ENCODE peak calls at places on chromosomes 3 and 15, in four cellular contexts. D, B, J and X are unnamed samples.
A peak's percentile ranks its signal among the peaks of the same experiment; 100 is the strongest.

GRCh38 chr3:126847061-126847460 is 135.9 kb upstream of the PLXNA1 start:
- DNase-seq in D (peak; percentile 6), B (no peak), J (no peak), X (no peak)

GRCh38 chr3:29605845-29606244 is 325.0 kb downstream of the RBMS3 start:
- DNase-seq in D (no peak), B (no peak), J (no peak), X (no peak)

GRCh38 chr15:42111924-42112323 is 17.6 kb upstream of the PLA2G4D start:
- DNase-seq in D (no peak), B (no peak), J (no peak), X (no peak)

GRCh38 chr3:130377960-130378676 is 32.6 kb downstream of the COL6A5 start:
- DNase-seq in D (no peak), B (no peak), J (no peak), X (no peak)

GRCh38 chr15:46080018-46080417 is 445.2 kb downstream of the SQOR start:
- DNase-seq in D (no peak), B (no peak), J (no peak), X (no peak)

GRCh38 chr3:129187857-129188256 is 4.2 kb upstream of the CNBP start:
- DNase-seq in D (no peak), B (no peak), J (no peak), X (no peak)

GRCh38 chr3:30502742-30503073 is 103.7 kb upstream of the TGFBR2 start:
- DNase-seq in D (no peak), B (no peak), J (no peak), X (no peak)

GRCh38 chr3:5188419-5189405 is 1.2 kb downstream of the EDEM1 start:
- DNase-seq in D (peak; percentile 94), B (peak; percentile 11), J (no peak), X (no peak)

GRCh38 chr3:185606191-185606590 is 20.1 kb downstream of the SENP2 start:
- DNase-seq in D (no peak), B (no peak), J (no peak), X (no peak)

GRCh38 chr3:33613041-33613440 is 105.0 kb downstream of the CLASP2 start:
- DNase-seq in D (no peak), B (no peak), J (no peak), X (no peak)

GRCh38 chr3:42529463-42529862 is 27.0 kb downstream of the VIPR1 start:
- DNase-seq in D (no peak), B (no peak), J (no peak), X (no peak)

GRCh38 chr3:157368171-157368570 is 68.5 kb upstream of the PTX3 start:
- DNase-seq in D (no peak), B (no peak), J (no peak), X (no peak)

GRCh38 chr3:55969634-55970033 is 482.5 kb upstream of the WNT5A start:
- DNase-seq in D (no peak), B (no peak), J (no peak), X (no peak)

GRCh38 chr3:184016820-184017671 is 638 bp downstream of the ABCC5 start:
- DNase-seq in D (peak; percentile 66), B (peak; percentile 72), J (peak; percentile 73), X (peak; percentile 7)

GRCh38 chr3:174023445-174023844 is 625.9 kb downstream of the NLGN1 start:
- DNase-seq in D (no peak), B (no peak), J (no peak), X (no peak)

GRCh38 chr3:36957862-36958686 is 13.2 kb upstream of the TRANK1 start:
- DNase-seq in D (no peak), B (no peak), J (no peak), X (no peak)

GRCh38 chr3:194587438-194587931 is 45.7 kb downstream of the TMEM44 start:
- DNase-seq in D (no peak), B (no peak), J (peak; percentile 60), X (no peak)

GRCh38 chr3:11826628-11827265 is 19.9 kb downstream of the TAMM41 start:
- DNase-seq in D (no peak), B (no peak), J (no peak), X (no peak)

GRCh38 chr15:71259866-71260265 is 144.6 kb downstream of the THSD4 start:
- DNase-seq in D (no peak), B (no peak), J (no peak), X (no peak)